ENCODE peak calls at places on chromosomes 5 and 9, in eight cellular contexts. D is trophoblast cell, J is cardiac muscle cell, F is stomach, X is fibroblast of lung, A is tibial artery, T is IMR-90, E is colonic mucosa. W is an unnamed sample. For H3K4me1 and H3K36me3, the result is how much of the 10 kb centered on the place peaks cover.

GRCh38 chr5:93058309-93058708 is 522.7 kb downstream of the NR2F1-AS1 start:
- DNase-seq in D (no peak), J (no peak), F (no peak), X (peak), A (no peak), T (peak), E (no peak), W (peak)

GRCh38 chr9:118609355-118610044 is 759.7 kb downstream of the BRINP1 start:
- DNase-seq in D (no peak), J (no peak), F (no peak), X (peak), A (no peak), T (no peak), E (no peak), W (no peak)

GRCh38 chr9:83340451-83340850 is 197.8 kb downstream of the FRMD3 start:
- DNase-seq in D (no peak), J (no peak), F (no peak), X (no peak), A (no peak), T (no peak), E (no peak), W (no peak)

GRCh38 chr9:21294325-21294724 is 10.8 kb downstream of the IFNA5 start:
- DNase-seq in D (peak), J (no peak), F (no peak), X (peak), A (no peak), T (peak), E (no peak), W (peak)

GRCh38 chr5:61919920-61920319 is 386.1 kb upstream of the KIF2A start:
- DNase-seq in D (no peak), J (no peak), F (peak), X (peak), A (no peak), T (no peak), E (no peak), W (peak)

GRCh38 chr5:172727551-172727950 is 43.4 kb downstream of the DUSP1 start:
- DNase-seq in D (no peak), J (no peak), F (no peak), X (no peak), A (no peak), T (no peak), E (no peak), W (no peak)

GRCh38 chr5:56176155-56176798 is 56.9 kb downstream of the ANKRD55 start:
- DNase-seq in D (no peak), J (no peak), F (no peak), X (no peak), A (peak), T (peak), E (no peak), W (no peak)

GRCh38 chr5:13408616-13409015 is 535.9 kb downstream of the DNAH5 start:
- DNase-seq in D (no peak), J (no peak), F (no peak), X (peak), A (no peak), T (no peak), E (no peak), W (peak)

GRCh38 chr9:79013715-79014610 is 557.8 kb upstream of the TLE4 start:
- DNase-seq in D (peak), J (no peak), F (no peak), X (peak), A (no peak), T (peak), E (no peak), W (peak)

GRCh38 chr5:137252513-137252912 is 246.6 kb downstream of the SPOCK1 start:
- DNase-seq in D (no peak), J (no peak), F (no peak), X (peak), A (no peak), T (peak), E (no peak), W (no peak)

GRCh38 chr5:169647566-169647965 is 10.5 kb downstream of the DOCK2 start:
- DNase-seq in D (no peak), J (no peak), F (no peak), X (no peak), A (no peak), T (no peak), E (no peak), W (no peak)

GRCh38 chr9:109715340-109715739 is 64.7 kb upstream of the PALM2AKAP2 start:
- DNase-seq in D (no peak), J (no peak), F (no peak), X (no peak), A (no peak), T (no peak), E (no peak), W (no peak)

GRCh38 chr5:54601393-54601792 is 83.8 kb downstream of the SNX18 start:
- DNase-seq in D (peak), J (no peak), F (no peak), X (no peak), A (no peak), T (no peak), E (no peak), W (no peak)

GRCh38 chr9:21856301-21857094 is 54.1 kb downstream of the MTAP start:
- DNase-seq in D (no peak), J (no peak), F (no peak), X (peak), A (no peak), T (peak), E (no peak), W (peak)

GRCh38 chr5:138000102-138000723 is 32.7 kb downstream of the FAM13B start:
- DNase-seq in D (no peak), J (no peak), F (no peak), X (peak), A (no peak), T (peak), E (no peak), W (peak)

GRCh38 chr5:55521903-55522302 is 12.9 kb downstream of the PLPP1 start:
- DNase-seq in D (no peak), J (no peak), F (no peak), X (no peak), A (no peak), T (no peak), E (no peak), W (no peak)

GRCh38 chr5:100902406-100903035 is 561 bp downstream of the ST8SIA4 start:
- DNase-seq in D (no peak), J (no peak), F (no peak), X (no peak), A (no peak), T (no peak), E (peak), W (peak)

GRCh38 chr5:14686517-14686916 is 22.0 kb downstream of the OTULIN start:
- DNase-seq in D (no peak), J (no peak), F (no peak), X (no peak), A (no peak), T (no peak), E (no peak), W (no peak)

GRCh38 chr5:169778622-169779596 is 141.8 kb downstream of the DOCK2 start:
- DNase-seq in D (no peak), J (no peak), F (no peak), X (no peak), A (no peak), T (no peak), E (no peak), W (no peak)

GRCh38 chr5:72355706-72356299 is 35.6 kb downstream of the PTCD2 start:
- DNase-seq in D (no peak), J (peak), F (no peak), X (peak), A (peak), T (peak), E (no peak), W (peak)

GRCh38 chr9:126591083-126591482 is 22.6 kb upstream of the LMX1B start:
- DNase-seq in D (no peak), J (no peak), F (no peak), X (no peak), A (no peak), T (peak), E (no peak), W (peak)

GRCh38 chr5:118952992-118953651 is 35.2 kb downstream of the DTWD2 start:
- DNase-seq in D (no peak), J (no peak), F (no peak), X (peak), A (no peak), T (peak), E (no peak), W (no peak)

GRCh38 chr5:108380531-108381021 is 1.3 kb downstream of the FBXL17 start:
- DNase-seq in D (no peak), J (peak), F (peak), X (peak), A (peak), T (peak), E (peak), W (peak)

GRCh38 chr5:177546262-177546741 is 8.1 kb downstream of the FAM193B start:
- DNase-seq in D (peak), J (no peak), F (no peak), X (peak), A (peak), T (peak), E (peak), W (peak)

GRCh38 chr5:140549237-140550144 is 2.0 kb downstream of the EIF4EBP3 start:
- DNase-seq in D (no peak), J (peak), F (peak), X (peak), A (peak), T (peak), E (peak), W (no peak)

GRCh38 chr9:21454149-21454548 is 13.9 kb downstream of the IFNA1 start:
- DNase-seq in D (no peak), J (no peak), F (no peak), X (peak), A (no peak), T (peak), E (no peak), W (peak)

GRCh38 chr5:32190094-32190493 is 16.0 kb upstream of the GOLPH3 start:
- DNase-seq in D (no peak), J (no peak), F (no peak), X (peak), A (no peak), T (peak), E (no peak), W (no peak)

GRCh38 chr5:65128226-65128625 is 353.5 kb downstream of the ADAMTS6 start:
- DNase-seq in D (no peak), J (no peak), F (no peak), X (peak), A (no peak), T (peak), E (no peak), W (no peak)

GRCh38 chr5:75622564-75622963 is 11.3 kb downstream of the ANKDD1B start:
- DNase-seq in D (no peak), J (no peak), F (peak), X (peak), A (no peak), T (peak), E (peak), W (peak)

GRCh38 chr9:3516667-3517330 is 9.0 kb downstream of the RFX3 start:
- DNase-seq in D (no peak), J (no peak), F (no peak), X (peak), A (no peak), T (no peak), E (no peak), W (no peak)

GRCh38 chr5:142438573-142438972 is 113.8 kb upstream of the SPRY4 start:
- DNase-seq in D (no peak), J (no peak), F (no peak), X (no peak), A (no peak), T (no peak), E (no peak), W (no peak)

GRCh38 chr9:99594056-99594780 is 227.5 kb upstream of the NR4A3 start:
- DNase-seq in D (peak), J (no peak), F (no peak), X (no peak), A (no peak), T (no peak), E (no peak), W (no peak)

GRCh38 chr9:95206143-95206542 is 111.4 kb downstream of the FANCC start:
- DNase-seq in D (no peak), J (no peak), F (no peak), X (peak), A (no peak), T (peak), E (no peak), W (no peak)

GRCh38 chr9:120891255-120891954 is 14.4 kb upstream of the PHF19 start:
- DNase-seq in D (no peak), J (no peak), F (no peak), X (no peak), A (no peak), T (peak), E (no peak), W (no peak)

GRCh38 chr5:53469946-53470687 is 10.3 kb upstream of the FST start:
- DNase-seq in D (no peak), J (no peak), F (no peak), X (peak), A (no peak), T (peak), E (no peak), W (peak)

GRCh38 chr5:158754018-158754514 is 345.6 kb downstream of the EBF1 start:
- DNase-seq in D (peak), J (no peak), F (no peak), X (peak), A (no peak), T (peak), E (no peak), W (peak)

GRCh38 chr5:145775893-145776444 is 59.2 kb downstream of the PRELID2 start:
- DNase-seq in D (peak), J (no peak), F (no peak), X (peak), A (peak), T (peak), E (no peak), W (peak)

GRCh38 chr5:153516503-153516902 is 26.0 kb downstream of the GRIA1 start:
- DNase-seq in D (no peak), J (no peak), F (no peak), X (no peak), A (no peak), T (no peak), E (no peak), W (no peak)

DNA sequence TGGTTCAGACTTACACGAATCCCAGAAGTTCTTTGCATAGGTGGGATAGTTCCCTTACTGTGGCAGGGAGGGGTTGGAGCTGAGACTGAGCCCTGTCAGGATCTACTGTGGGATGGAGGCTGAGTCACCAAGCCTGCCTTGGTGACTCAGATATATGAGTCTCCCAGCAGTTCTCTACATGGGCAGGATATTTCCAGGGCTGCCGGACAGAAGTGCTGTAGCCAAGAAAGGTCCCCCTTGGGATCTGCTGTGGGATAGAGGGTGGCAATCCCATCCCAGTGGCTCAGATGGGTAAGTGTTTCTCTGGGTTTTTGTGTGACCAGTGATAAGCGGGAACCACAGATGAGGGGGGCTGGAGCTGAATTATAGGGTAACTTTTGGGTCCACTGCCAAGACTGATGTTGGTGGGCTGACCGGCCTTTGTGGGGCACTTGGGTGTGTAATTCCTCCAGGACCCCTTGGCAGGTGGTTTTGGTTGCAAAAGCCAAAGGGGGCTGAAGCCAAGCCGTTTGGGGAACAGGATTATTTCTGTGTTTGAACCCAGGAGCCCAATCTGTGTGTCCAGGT is 18.7 kb downstream of the XRCC4 start:
- DNase-seq in D (peak), J (no peak), F (no peak), X (peak), A (no peak), T (peak), E (no peak), W (peak)
- H3K4me1 ChIP-seq in D (under half), J (under half), F (under half), X (under half), A (under half), T (under half), E (under half), W (under half)

GRCh38 chr5:43288269-43288831 is 24.9 kb downstream of the HMGCS1 start:
- DNase-seq in D (no peak), J (no peak), F (no peak), X (no peak), A (no peak), T (no peak), E (no peak), W (peak)
- H3K36me3 ChIP-seq in D (under half), J (under half), F (half or more), X (under half), A (under half), T (under half), E (under half), W (under half)

GRCh38 chr9:71754151-71754550 is 14.2 kb downstream of the CEMIP2 start:
- DNase-seq in D (no peak), J (no peak), F (no peak), X (no peak), A (no peak), T (no peak), E (no peak), W (no peak)
- H3K4me1 ChIP-seq in D (under half), J (under half), F (half or more), X (under half), A (under half), T (under half), E (under half), W (under half)

GRCh38 chr5:179889885-179890284 is 17.8 kb downstream of the TBC1D9B start:
- DNase-seq in D (no peak), J (no peak), F (no peak), X (no peak), A (no peak), T (no peak), E (no peak), W (no peak)
- H3K36me3 ChIP-seq in D (half or more), J (under half), F (half or more), X (under half), A (half or more), T (half or more), E (under half), W (under half)

W was measured in PC-3.